ENCODE peak calls at places on chromosomes 6 and 20, in nine cellular contexts. F is coronary artery, X is GM12865, E is ovary, Y is PC-3, L is psoas muscle, Q is fibroblast of lung, G is thyroid gland, M is nephron progenitor cell. N is an unnamed sample.

GRCh38 chr6:6707143-6707542 is 118.6 kb downstream of the LY86 start:
- DNase-seq in Q (no peak), M (no peak), Y (no peak), E (no peak), X (no peak), G (no peak), L (no peak), F (no peak), N (no peak)

GRCh38 chr6:26394289-26394688 is 7.8 kb upstream of the BTN3A1 start:
- DNase-seq in F (no peak), X (no peak), Q (peak), G (no peak), Y (peak), L (no peak), E (no peak), M (no peak), N (peak)

GRCh38 chr6:162217811-162218450 is 509.6 kb downstream of the PRKN start:
- DNase-seq in X (no peak), Y (no peak), M (no peak), E (no peak), F (no peak), L (no peak), G (no peak), Q (no peak), N (no peak)

GRCh38 chr6:27604986-27605385 is 132.1 kb upstream of the ZNF184 start:
- DNase-seq in X (peak), F (no peak), Q (no peak), Y (no peak), L (no peak), E (no peak), M (no peak), G (no peak), N (no peak)

GRCh38 chr20:61173267-61173666 is 78.8 kb upstream of the CDH4 start:
- DNase-seq in Y (no peak), M (no peak), X (no peak), L (no peak), E (no peak), Q (no peak), G (no peak), F (no peak), N (no peak)

GRCh38 chr6:166752928-166753721 is 126.1 kb upstream of the RPS6KA2 start:
- DNase-seq in M (no peak), E (no peak), F (no peak), L (no peak), G (no peak), Q (peak), Y (no peak), X (no peak), N (no peak)

GRCh38 chr6:88360203-88360797 is 194.2 kb upstream of the CNR1 start:
- DNase-seq in X (no peak), G (no peak), Y (peak), M (no peak), E (no peak), L (no peak), F (no peak), Q (peak), N (peak)

GRCh38 chr20:57053798-57054552 is 212.5 kb downstream of the BMP7 start:
- DNase-seq in G (no peak), Q (no peak), Y (no peak), L (no peak), E (no peak), M (no peak), X (no peak), F (no peak), N (no peak)

GRCh38 chr6:55941713-55942112 is 66.3 kb upstream of the BMP5 start:
- DNase-seq in M (no peak), E (no peak), L (no peak), F (no peak), Y (peak), G (no peak), Q (peak), X (no peak), N (no peak)
- TF ChIP-seq CTCF in M (no peak), E (no peak), L (no peak), F (no peak), Y (peak), G (no peak), Q (no peak), X (no peak), N (peak)

GRCh38 chr6:105317607-105318533 is 85.0 kb downstream of the PREP start:
- DNase-seq in L (no peak), Y (peak), X (peak), E (no peak), G (peak), M (no peak), F (no peak), Q (no peak), N (no peak)
- TF ChIP-seq CTCF in L (peak), Y (peak), X (peak), E (no peak), G (peak), M (peak), F (no peak), Q (no peak), N (peak)

DNA sequence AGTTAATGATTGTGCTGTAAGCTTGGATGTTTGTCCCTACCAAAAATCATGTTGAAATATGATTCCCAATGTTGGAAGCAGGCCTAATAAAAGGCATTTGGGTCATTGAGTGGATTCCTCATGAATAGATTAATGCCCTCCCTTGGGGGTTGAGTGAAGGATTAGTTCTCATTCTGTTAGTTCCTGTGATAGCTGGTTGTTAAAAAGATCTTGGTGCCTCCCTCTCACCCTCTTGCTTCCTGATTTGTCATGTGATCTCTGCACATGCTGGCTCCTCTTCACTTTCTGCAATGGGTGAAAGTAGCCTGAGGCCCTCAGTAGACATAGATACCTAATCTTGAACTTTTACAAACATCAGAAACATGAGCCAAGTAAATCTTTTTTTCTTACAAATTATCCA is 115.6 kb upstream of the HCRTR2 start:
- DNase-seq in M (no peak), E (no peak), X (no peak), Y (no peak), G (no peak), F (no peak), Q (no peak), L (no peak), N (no peak)
- TF ChIP-seq CTCF in M (no peak), E (no peak), X (no peak), Y (no peak), G (no peak), F (no peak), Q (no peak), L (no peak), N (no peak)

DNA sequence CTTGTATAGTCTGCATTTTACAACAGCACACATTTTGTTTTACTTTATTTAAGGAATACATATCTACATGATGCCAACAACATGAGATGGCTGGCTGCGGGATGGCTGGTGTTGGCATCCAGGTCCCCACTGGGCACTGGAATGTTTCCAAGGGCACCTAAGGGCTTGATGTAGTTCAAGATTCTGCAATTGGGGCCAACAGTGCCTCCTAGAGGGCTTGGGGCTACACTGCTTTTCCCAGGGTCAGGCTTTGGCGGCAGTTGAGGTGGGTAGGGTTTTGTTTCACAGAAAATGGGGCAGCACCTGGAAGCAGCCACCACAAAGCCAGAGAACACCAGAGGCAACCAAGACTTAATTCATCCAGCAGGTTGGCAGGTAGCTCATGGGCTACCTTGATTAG is 202.2 kb upstream of the PRND start:
- DNase-seq in Y (peak), L (no peak), G (peak), E (no peak), F (no peak), M (peak), Q (no peak), X (peak), N (no peak)
- TF ChIP-seq CTCF in Y (peak), L (no peak), G (peak), E (no peak), F (no peak), M (peak), Q (peak), X (peak), N (peak)